ENCODE peak calls at places on chromosomes 13 and 19, in eight cellular contexts. Q is skeletal muscle cell; N is heart left ventricle; T is pancreas; A is endothelial cell; L is CD4-positive, alpha-beta T cell; F is A172; G is frontal cortex. U is an unnamed sample.

GRCh38 chr13:104571161-104571889 is 1505.1 kb upstream of the SLC10A2 start:
- DNase-seq in Q (peak; percentile 84), N (peak; percentile 59), T (no peak), A (peak; percentile 75), L (no peak), F (peak; percentile 89), G (peak; percentile 9), U (peak; percentile 73)

GRCh38 chr19:54133312-54133956 is 4.1 kb upstream of the CNOT3 start:
- DNase-seq in Q (no peak), N (no peak), T (no peak), A (no peak), L (no peak), F (peak; percentile 74), G (no peak), U (peak; percentile 21)

GRCh38 chr13:82817133-82817532 is 1065.1 kb downstream of the SLITRK1 start:
- DNase-seq in Q (no peak), N (no peak), T (no peak), A (no peak), L (no peak), F (no peak), G (no peak), U (no peak)

GRCh38 chr13:114115191-114115671 is 17.2 kb downstream of the RASA3 start:
- DNase-seq in Q (no peak), N (peak; percentile 25), T (peak; percentile 56), A (no peak), L (no peak), F (peak; percentile 96), G (no peak), U (no peak)

GRCh38 chr13:90104764-90105163 is 1242.7 kb upstream of the MIR17HG start:
- DNase-seq in Q (no peak), N (no peak), T (no peak), A (no peak), L (no peak), F (no peak), G (no peak), U (no peak)

GRCh38 chr13:32453981-32454380 is 26.1 kb upstream of the N4BP2L1 start:
- DNase-seq in Q (no peak), N (no peak), T (no peak), A (no peak), L (no peak), F (no peak), G (no peak), U (no peak)

GRCh38 chr13:41465215-41465907 is 8.0 kb downstream of the RGCC start:
- DNase-seq in Q (peak; percentile 57), N (peak; percentile 71), T (no peak), A (no peak), L (peak; percentile 81), F (peak; percentile 44), G (no peak), U (no peak)

GRCh38 chr19:20154636-20155035 is 12.4 kb upstream of the ZNF486 start:
- DNase-seq in Q (no peak), N (no peak), T (no peak), A (no peak), L (no peak), F (no peak), G (no peak), U (no peak)

GRCh38 chr13:113764793-113765190 is 5.8 kb downstream of the TMEM255B start:
- DNase-seq in Q (no peak), N (peak; percentile 1), T (no peak), A (no peak), L (no peak), F (no peak), G (no peak), U (no peak)

GRCh38 chr19:6236310-6237291 is 43.2 kb downstream of the MLLT1 start:
- DNase-seq in Q (no peak), N (no peak), T (peak; percentile 90), A (no peak), L (no peak), F (peak; percentile 11), G (no peak), U (no peak)

GRCh38 chr13:73230714-73231113 is 171.9 kb downstream of the KLF5 start:
- DNase-seq in Q (no peak), N (no peak), T (no peak), A (no peak), L (no peak), F (no peak), G (no peak), U (no peak)

GRCh38 chr13:94674609-94675348 is 37.6 kb downstream of the SOX21 start:
- DNase-seq in Q (no peak), N (peak; percentile 9), T (peak; percentile 64), A (peak; percentile 71), L (peak; percentile 43), F (peak; percentile 54), G (no peak), U (no peak)

GRCh38 chr19:12255372-12255771 is 39.3 kb downstream of the ZNF44 start:
- DNase-seq in Q (no peak), N (no peak), T (no peak), A (no peak), L (no peak), F (no peak), G (no peak), U (no peak)

GRCh38 chr13:20231839-20232555 is at the start of gene GJB6:
- DNase-seq in Q (no peak), N (no peak), T (peak; percentile 73), A (peak; percentile 25), L (peak; percentile 8), F (no peak), G (no peak), U (no peak)

GRCh38 chr19:33226550-33227241 is 1.0 kb upstream of the SLC7A10 start:
- DNase-seq in Q (no peak), N (no peak), T (no peak), A (peak; percentile 38), L (no peak), F (no peak), G (no peak), U (no peak)

GRCh38 chr13:31069808-31070544 is 91.7 kb downstream of the HSPH1 start:
- DNase-seq in Q (no peak), N (no peak), T (no peak), A (no peak), L (no peak), F (no peak), G (no peak), U (no peak)

GRCh38 chr19:48635263-48635965 is 1.8 kb downstream of the DBP start:
- DNase-seq in Q (no peak), N (peak; percentile 84), T (peak; percentile 91), A (peak; percentile 67), L (peak; percentile 59), F (no peak), G (peak; percentile 80), U (no peak)

GRCh38 chr13:40518481-40518882 is 148.0 kb downstream of the FOXO1 start:
- DNase-seq in Q (no peak), N (no peak), T (peak; percentile 73), A (no peak), L (no peak), F (peak; percentile 28), G (no peak), U (no peak)

GRCh38 chr13:112670864-112671263 is 19.0 kb upstream of the ATP11A start:
- DNase-seq in Q (no peak), N (no peak), T (no peak), A (no peak), L (no peak), F (no peak), G (no peak), U (no peak)

GRCh38 chr13:102392810-102393209 is 9.0 kb downstream of the FGF14 start:
- DNase-seq in Q (no peak), N (no peak), T (no peak), A (no peak), L (no peak), F (no peak), G (no peak), U (no peak)

GRCh38 chr13:44573790-44574465 is 2.2 kb downstream of the TSC22D1 start:
- DNase-seq in Q (peak; percentile 13), N (no peak), T (no peak), A (no peak), L (no peak), F (peak; percentile 19), G (no peak), U (no peak)

GRCh38 chr13:51938454-51938853 is 72.8 kb downstream of the ATP7B start:
- DNase-seq in Q (no peak), N (no peak), T (no peak), A (no peak), L (no peak), F (no peak), G (no peak), U (no peak)

GRCh38 chr19:15444505-15445226 is 5.1 kb downstream of the WIZ start:
- DNase-seq in Q (no peak), N (no peak), T (no peak), A (no peak), L (no peak), F (no peak), G (no peak), U (no peak)

GRCh38 chr19:3358919-3359849 is 7.2 kb upstream of the NFIC start:
- DNase-seq in Q (no peak), N (peak; percentile 77), T (peak; percentile 90), A (no peak), L (peak; percentile 55), F (no peak), G (peak; percentile 97), U (peak; percentile 63)

GRCh38 chr13:95098916-95099315 is 202.3 kb downstream of the ABCC4 start:
- DNase-seq in Q (no peak), N (no peak), T (no peak), A (no peak), L (no peak), F (no peak), G (no peak), U (no peak)

GRCh38 chr19:12665281-12665573 is 1.3 kb downstream of the MAN2B1 start:
- DNase-seq in Q (no peak), N (peak; percentile 52), T (no peak), A (no peak), L (peak; percentile 51), F (no peak), G (no peak), U (no peak)

GRCh38 chr19:39507715-39508364 is 7.1 kb upstream of the SELENOV start:
- DNase-seq in Q (no peak), N (no peak), T (no peak), A (no peak), L (no peak), F (no peak), G (no peak), U (no peak)

GRCh38 chr19:58305932-58306323 is 751 bp downstream of the ERVK3-1 start:
- DNase-seq in Q (no peak), N (no peak), T (no peak), A (no peak), L (no peak), F (no peak), G (no peak), U (no peak)

GRCh38 chr19:43519436-43520088 is 7.4 kb downstream of the ETHE1 start:
- DNase-seq in Q (peak; percentile 74), N (peak; percentile 59), T (peak; percentile 86), A (peak; percentile 81), L (peak; percentile 80), F (peak; percentile 90), G (peak; percentile 63), U (peak; percentile 87)

GRCh38 chr19:10836478-10837325 is 690 bp upstream of the TMED1 start:
- DNase-seq in Q (no peak), N (peak; percentile 86), T (peak; percentile 86), A (no peak), L (peak; percentile 65), F (no peak), G (no peak), U (peak; percentile 95)

GRCh38 chr19:49676136-49676689 is 858 bp upstream of the PRMT1 start:
- DNase-seq in Q (peak; percentile 74), N (peak; percentile 88), T (no peak), A (peak; percentile 68), L (no peak), F (peak; percentile 96), G (peak; percentile 79), U (peak; percentile 93)

GRCh38 chr13:67048793-67049150 is 181.4 kb downstream of the PCDH9 start:
- DNase-seq in Q (peak; percentile 73), N (no peak), T (no peak), A (no peak), L (no peak), F (no peak), G (no peak), U (no peak)

GRCh38 chr13:73341748-73342147 is 282.9 kb downstream of the KLF5 start:
- DNase-seq in Q (no peak), N (no peak), T (no peak), A (no peak), L (no peak), F (peak; percentile 84), G (no peak), U (no peak)

GRCh38 chr13:24272452-24273161 is 36.8 kb upstream of the C1QTNF9 start:
- DNase-seq in Q (no peak), N (no peak), T (no peak), A (no peak), L (no peak), F (no peak), G (no peak), U (no peak)

U was measured in NCI-H446.